ENCODE peak calls at places on chromosomes 6 and 20, in eight cellular contexts. One of them, this sample, is unnamed.

GRCh38 chr6:142642651-142643050 is 302.3 kb downstream of the HIVEP2 start:
- DNase-seq in stomach: no peak
- DNase-seq in A549: no peak
- DNase-seq in GM23338: no peak
- DNase-seq in GM10248: no peak
- DNase-seq in upper lobe of left lung: no peak
- DNase-seq in cardiac fibroblast: peak
- DNase-seq in astrocyte of the spinal cord: no peak
- DNase-seq in this sample: no peak

GRCh38 chr6:118565317-118565960 is 17.3 kb downstream of the PLN start:
- DNase-seq in A549: peak
- DNase-seq in cardiac fibroblast: no peak
- DNase-seq in astrocyte of the spinal cord: no peak
- DNase-seq in stomach: no peak
- DNase-seq in upper lobe of left lung: no peak
- DNase-seq in GM10248: peak
- DNase-seq in GM23338: peak
- DNase-seq in this sample: peak

GRCh38 chr20:24953204-24953565 is 4.1 kb downstream of the CST7 start:
- DNase-seq in astrocyte of the spinal cord: no peak
- DNase-seq in GM23338: no peak
- DNase-seq in GM10248: no peak
- DNase-seq in stomach: no peak
- DNase-seq in cardiac fibroblast: no peak
- DNase-seq in A549: no peak
- DNase-seq in upper lobe of left lung: no peak
- DNase-seq in this sample: peak

GRCh38 chr6:13419826-13420225 is 67.6 kb downstream of the GFOD1 start:
- DNase-seq in A549: no peak
- DNase-seq in upper lobe of left lung: no peak
- DNase-seq in GM10248: no peak
- DNase-seq in cardiac fibroblast: no peak
- DNase-seq in GM23338: no peak
- DNase-seq in astrocyte of the spinal cord: no peak
- DNase-seq in stomach: no peak
- DNase-seq in this sample: no peak

GRCh38 chr20:4781211-4781610 is 59.5 kb downstream of the PRND start:
- DNase-seq in stomach: no peak
- DNase-seq in upper lobe of left lung: no peak
- DNase-seq in GM23338: no peak
- DNase-seq in astrocyte of the spinal cord: no peak
- DNase-seq in cardiac fibroblast: no peak
- DNase-seq in GM10248: no peak
- DNase-seq in A549: no peak
- DNase-seq in this sample: no peak

GRCh38 chr6:159701413-159701999 is 8.5 kb upstream of the SOD2 start:
- DNase-seq in GM23338: no peak
- DNase-seq in stomach: no peak
- DNase-seq in upper lobe of left lung: no peak
- DNase-seq in astrocyte of the spinal cord: peak
- DNase-seq in GM10248: no peak
- DNase-seq in cardiac fibroblast: peak
- DNase-seq in A549: peak
- DNase-seq in this sample: no peak

GRCh38 chr6:10386260-10386659 is 28.6 kb downstream of the TFAP2A start:
- DNase-seq in cardiac fibroblast: no peak
- DNase-seq in GM23338: no peak
- DNase-seq in upper lobe of left lung: no peak
- DNase-seq in stomach: no peak
- DNase-seq in GM10248: no peak
- DNase-seq in A549: no peak
- DNase-seq in astrocyte of the spinal cord: no peak
- DNase-seq in this sample: no peak

GRCh38 chr6:10093282-10093681 is 321.6 kb downstream of the TFAP2A start:
- DNase-seq in stomach: no peak
- DNase-seq in astrocyte of the spinal cord: no peak
- DNase-seq in cardiac fibroblast: no peak
- DNase-seq in A549: no peak
- DNase-seq in upper lobe of left lung: no peak
- DNase-seq in GM10248: no peak
- DNase-seq in GM23338: no peak
- DNase-seq in this sample: no peak

GRCh38 chr6:75344455-75344854 is 59.9 kb upstream of the TMEM30A start:
- DNase-seq in stomach: no peak
- DNase-seq in astrocyte of the spinal cord: no peak
- DNase-seq in GM10248: no peak
- DNase-seq in cardiac fibroblast: no peak
- DNase-seq in upper lobe of left lung: no peak
- DNase-seq in A549: no peak
- DNase-seq in GM23338: no peak
- DNase-seq in this sample: no peak

GRCh38 chr20:10793741-10794140 is 119.9 kb upstream of the JAG1 start:
- DNase-seq in upper lobe of left lung: no peak
- DNase-seq in GM23338: peak
- DNase-seq in A549: no peak
- DNase-seq in stomach: no peak
- DNase-seq in GM10248: no peak
- DNase-seq in astrocyte of the spinal cord: no peak
- DNase-seq in cardiac fibroblast: no peak
- DNase-seq in this sample: no peak

GRCh38 chr6:54697423-54697822 is 149.1 kb upstream of the FAM83B start:
- DNase-seq in stomach: no peak
- DNase-seq in A549: peak
- DNase-seq in astrocyte of the spinal cord: no peak
- DNase-seq in GM10248: no peak
- DNase-seq in GM23338: peak
- DNase-seq in cardiac fibroblast: peak
- DNase-seq in upper lobe of left lung: no peak
- DNase-seq in this sample: no peak

GRCh38 chr20:57198359-57199072 is 67.9 kb downstream of the BMP7 start:
- DNase-seq in GM23338: peak
- DNase-seq in astrocyte of the spinal cord: peak
- DNase-seq in cardiac fibroblast: no peak
- DNase-seq in GM10248: no peak
- DNase-seq in A549: no peak
- DNase-seq in stomach: no peak
- DNase-seq in upper lobe of left lung: no peak
- DNase-seq in this sample: no peak

GRCh38 chr6:87391334-87391733 is 16.4 kb upstream of the CFAP206 start:
- DNase-seq in GM23338: peak
- DNase-seq in A549: peak
- DNase-seq in stomach: no peak
- DNase-seq in GM10248: peak
- DNase-seq in astrocyte of the spinal cord: peak
- DNase-seq in cardiac fibroblast: peak
- DNase-seq in upper lobe of left lung: no peak
- DNase-seq in this sample: peak

GRCh38 chr6:151916680-151917164 is 109.2 kb downstream of the ESR1 start:
- DNase-seq in A549: no peak
- DNase-seq in astrocyte of the spinal cord: peak
- DNase-seq in GM10248: no peak
- DNase-seq in GM23338: no peak
- DNase-seq in upper lobe of left lung: no peak
- DNase-seq in cardiac fibroblast: peak
- DNase-seq in stomach: no peak
- DNase-seq in this sample: no peak

GRCh38 chr6:79672631-79673065 is 41.5 kb downstream of the SH3BGRL2 start:
- DNase-seq in GM23338: peak
- DNase-seq in upper lobe of left lung: no peak
- DNase-seq in A549: peak
- DNase-seq in astrocyte of the spinal cord: peak
- DNase-seq in GM10248: peak
- DNase-seq in cardiac fibroblast: peak
- DNase-seq in stomach: no peak
- DNase-seq in this sample: no peak
- TF ChIP-seq CTCF in GM23338: peak
- TF ChIP-seq CTCF in upper lobe of left lung: no peak
- TF ChIP-seq CTCF in A549: peak
- TF ChIP-seq CTCF in astrocyte of the spinal cord: peak
- TF ChIP-seq CTCF in GM10248: peak
- TF ChIP-seq CTCF in cardiac fibroblast: peak
- TF ChIP-seq CTCF in stomach: peak
- TF ChIP-seq CTCF in this sample: peak

GRCh38 chr20:38190936-38191371 is 25.9 kb upstream of the TGM2 start:
- DNase-seq in upper lobe of left lung: no peak
- DNase-seq in astrocyte of the spinal cord: no peak
- DNase-seq in GM23338: no peak
- DNase-seq in A549: no peak
- DNase-seq in GM10248: no peak
- DNase-seq in cardiac fibroblast: no peak
- DNase-seq in stomach: no peak
- DNase-seq in this sample: no peak

GRCh38 chr20:38184098-38184497 is 19.0 kb upstream of the TGM2 start:
- DNase-seq in astrocyte of the spinal cord: no peak
- DNase-seq in A549: peak
- DNase-seq in GM23338: no peak
- DNase-seq in stomach: no peak
- DNase-seq in cardiac fibroblast: no peak
- DNase-seq in GM10248: no peak
- DNase-seq in upper lobe of left lung: no peak
- DNase-seq in this sample: no peak

GRCh38 chr20:38186788-38187221 is 21.7 kb upstream of the TGM2 start:
- DNase-seq in GM10248: no peak
- DNase-seq in A549: peak
- DNase-seq in GM23338: no peak
- DNase-seq in stomach: no peak
- DNase-seq in cardiac fibroblast: peak
- DNase-seq in astrocyte of the spinal cord: peak
- DNase-seq in upper lobe of left lung: no peak
- DNase-seq in this sample: no peak

GRCh38 chr20:38190166-38190565 is 25.1 kb upstream of the TGM2 start:
- DNase-seq in stomach: no peak
- DNase-seq in GM10248: no peak
- DNase-seq in astrocyte of the spinal cord: no peak
- DNase-seq in upper lobe of left lung: no peak
- DNase-seq in A549: no peak
- DNase-seq in cardiac fibroblast: no peak
- DNase-seq in GM23338: no peak
- DNase-seq in this sample: no peak

DNA sequence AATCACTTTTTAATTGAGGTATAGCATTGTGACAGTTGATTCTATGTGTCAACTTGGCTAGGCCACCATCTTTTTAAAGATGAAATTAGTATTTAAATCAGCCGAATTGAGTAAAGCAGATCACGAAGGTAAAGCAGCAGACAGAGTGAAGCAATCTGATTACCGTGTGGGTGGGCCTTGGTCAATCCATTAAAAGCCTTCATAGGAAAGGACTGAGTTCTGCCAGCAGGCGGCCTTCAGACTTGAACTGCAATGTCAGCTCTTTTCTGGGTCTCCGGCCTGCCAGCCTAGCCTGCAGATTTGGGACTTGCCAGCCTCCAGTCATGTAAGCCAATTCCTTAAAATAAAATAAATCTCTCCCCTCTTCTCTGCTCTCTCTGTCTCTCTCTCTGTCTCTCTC is 22.4 kb upstream of the TGM2 start:
- DNase-seq in A549: no peak
- DNase-seq in GM10248: no peak
- DNase-seq in astrocyte of the spinal cord: no peak
- DNase-seq in cardiac fibroblast: peak
- DNase-seq in GM23338: peak
- DNase-seq in upper lobe of left lung: no peak
- DNase-seq in stomach: no peak
- DNase-seq in this sample: no peak
- TF ChIP-seq CTCF in A549: no peak
- TF ChIP-seq CTCF in GM10248: no peak
- TF ChIP-seq CTCF in astrocyte of the spinal cord: peak
- TF ChIP-seq CTCF in cardiac fibroblast: no peak
- TF ChIP-seq CTCF in GM23338: peak
- TF ChIP-seq CTCF in upper lobe of left lung: no peak
- TF ChIP-seq CTCF in stomach: no peak
- TF ChIP-seq CTCF in this sample: no peak

DNA sequence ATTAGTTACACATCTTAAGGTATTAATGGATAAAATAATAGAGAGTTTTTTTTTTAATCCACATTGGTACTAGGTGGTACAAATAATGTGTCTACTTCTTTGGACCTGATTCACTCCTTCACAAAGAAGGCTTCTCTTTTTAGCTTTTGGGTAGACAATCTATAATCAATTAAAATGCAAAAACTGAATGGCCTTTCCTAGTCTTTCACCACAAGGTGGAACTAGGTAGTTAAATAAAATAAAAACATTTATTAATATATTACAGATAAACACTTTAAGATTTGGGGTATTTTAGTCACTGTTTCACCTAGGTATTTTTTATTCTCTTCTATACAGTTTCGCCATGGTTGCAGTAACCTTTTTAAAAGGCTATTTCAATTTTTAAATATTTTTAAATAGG is 68.3 kb upstream of the DST start:
- DNase-seq in GM10248: no peak
- DNase-seq in GM23338: no peak
- DNase-seq in astrocyte of the spinal cord: no peak
- DNase-seq in cardiac fibroblast: no peak
- DNase-seq in upper lobe of left lung: no peak
- DNase-seq in stomach: no peak
- DNase-seq in A549: no peak
- DNase-seq in this sample: no peak
- TF ChIP-seq CTCF in GM10248: no peak
- TF ChIP-seq CTCF in GM23338: no peak
- TF ChIP-seq CTCF in astrocyte of the spinal cord: peak
- TF ChIP-seq CTCF in cardiac fibroblast: peak
- TF ChIP-seq CTCF in upper lobe of left lung: no peak
- TF ChIP-seq CTCF in stomach: no peak
- TF ChIP-seq CTCF in A549: peak
- TF ChIP-seq CTCF in this sample: no peak

DNA sequence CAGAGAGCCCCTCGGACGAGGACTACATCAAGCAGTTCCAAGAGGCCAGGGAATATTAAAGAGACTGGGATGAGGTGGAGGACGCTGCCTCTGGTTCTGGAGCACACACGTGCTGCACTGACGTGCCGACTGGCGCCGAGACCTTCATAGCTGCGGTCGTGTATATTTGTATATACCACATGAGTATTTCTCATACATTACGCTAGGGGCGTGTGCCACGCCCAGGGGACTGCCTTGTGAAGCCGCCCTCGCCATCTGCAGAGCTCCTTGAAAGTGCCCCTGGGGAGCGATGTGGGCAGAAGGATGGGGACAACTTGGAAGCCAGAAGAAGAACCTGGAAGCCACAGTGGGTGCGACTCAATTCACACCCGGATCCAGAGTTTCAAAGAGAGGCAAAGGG is 78.3 kb downstream of the ISM1 start:
- DNase-seq in astrocyte of the spinal cord: no peak
- DNase-seq in cardiac fibroblast: no peak
- DNase-seq in GM23338: no peak
- DNase-seq in A549: no peak
- DNase-seq in upper lobe of left lung: no peak
- DNase-seq in stomach: no peak
- DNase-seq in GM10248: no peak
- DNase-seq in this sample: peak
- TF ChIP-seq CTCF in astrocyte of the spinal cord: no peak
- TF ChIP-seq CTCF in cardiac fibroblast: no peak
- TF ChIP-seq CTCF in GM23338: no peak
- TF ChIP-seq CTCF in A549: no peak
- TF ChIP-seq CTCF in upper lobe of left lung: no peak
- TF ChIP-seq CTCF in stomach: no peak
- TF ChIP-seq CTCF in GM10248: no peak
- TF ChIP-seq CTCF in this sample: no peak

DNA sequence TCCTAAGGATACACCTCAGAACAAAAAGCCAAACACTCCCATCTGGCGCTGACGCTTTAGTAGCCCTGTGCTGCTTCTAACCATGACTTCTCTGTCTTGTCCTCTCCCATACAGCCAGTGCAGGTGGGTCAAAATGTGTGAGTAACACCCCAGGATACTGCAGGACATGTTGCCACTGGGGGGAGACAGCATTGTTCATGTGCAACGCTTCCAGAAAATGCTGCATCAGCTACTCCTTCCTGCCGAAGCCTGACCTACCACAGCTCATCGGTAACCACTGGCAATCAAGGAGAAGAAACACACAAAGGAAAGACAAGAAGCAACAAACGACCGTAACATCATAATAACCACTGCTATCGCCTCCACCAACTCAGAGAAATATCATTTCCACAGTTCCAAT is 1.4 kb downstream of the DEFB132 start:
- DNase-seq in cardiac fibroblast: peak
- DNase-seq in stomach: no peak
- DNase-seq in astrocyte of the spinal cord: peak
- DNase-seq in upper lobe of left lung: no peak
- DNase-seq in A549: peak
- DNase-seq in GM10248: no peak
- DNase-seq in GM23338: peak
- DNase-seq in this sample: no peak
- TF ChIP-seq CTCF in cardiac fibroblast: peak
- TF ChIP-seq CTCF in stomach: no peak
- TF ChIP-seq CTCF in astrocyte of the spinal cord: peak
- TF ChIP-seq CTCF in upper lobe of left lung: no peak
- TF ChIP-seq CTCF in A549: peak
- TF ChIP-seq CTCF in GM10248: peak
- TF ChIP-seq CTCF in GM23338: peak
- TF ChIP-seq CTCF in this sample: no peak